ENCODE peak calls at places on chromosome 22, in eight cellular contexts. One of them, this sample, is unnamed.

GRCh38 chr22:28442264-28442950 is 237.2 kb downstream of the TTC28 start:
- DNase-seq in hepatic stellate cell: peak
- DNase-seq in NB4: peak
- DNase-seq in AG08395: peak
- DNase-seq in GM23248: peak
- DNase-seq in stimulated activated CD8-positive, alpha-beta memory T cell treated with anti-CD3 and anti-CD28 coated beads, Interleukin-15, amount 100 ng/mL, for 24 hours: peak
- DNase-seq in effector memory CD8-positive, alpha-beta T cell: peak
- DNase-seq in AG20443: peak
- DNase-seq in this sample: peak

GRCh38 chr22:30252411-30253204 is 6.0 kb upstream of the LIF start:
- DNase-seq in hepatic stellate cell: no peak
- DNase-seq in NB4: peak
- DNase-seq in AG08395: no peak
- DNase-seq in GM23248: no peak
- DNase-seq in stimulated activated CD8-positive, alpha-beta memory T cell treated with anti-CD3 and anti-CD28 coated beads, Interleukin-15, amount 100 ng/mL, for 24 hours: no peak
- DNase-seq in effector memory CD8-positive, alpha-beta T cell: no peak
- DNase-seq in AG20443: no peak
- DNase-seq in this sample: no peak

GRCh38 chr22:35341090-35341874 is 39.6 kb upstream of the HMOX1 start:
- DNase-seq in hepatic stellate cell: no peak
- DNase-seq in NB4: no peak
- DNase-seq in AG08395: no peak
- DNase-seq in GM23248: no peak
- DNase-seq in stimulated activated CD8-positive, alpha-beta memory T cell treated with anti-CD3 and anti-CD28 coated beads, Interleukin-15, amount 100 ng/mL, for 24 hours: no peak
- DNase-seq in effector memory CD8-positive, alpha-beta T cell: no peak
- DNase-seq in AG20443: no peak
- DNase-seq in this sample: no peak

GRCh38 chr22:39153220-39153860 is 860 bp upstream of the CBX7 start:
- DNase-seq in hepatic stellate cell: no peak
- DNase-seq in NB4: no peak
- DNase-seq in AG08395: no peak
- DNase-seq in GM23248: peak
- DNase-seq in stimulated activated CD8-positive, alpha-beta memory T cell treated with anti-CD3 and anti-CD28 coated beads, Interleukin-15, amount 100 ng/mL, for 24 hours: no peak
- DNase-seq in effector memory CD8-positive, alpha-beta T cell: no peak
- DNase-seq in AG20443: no peak
- DNase-seq in this sample: no peak

GRCh38 chr22:42388130-42388797 is 43.9 kb downstream of the NFAM1 start:
- DNase-seq in hepatic stellate cell: no peak
- DNase-seq in NB4: no peak
- DNase-seq in AG08395: no peak
- DNase-seq in GM23248: peak
- DNase-seq in stimulated activated CD8-positive, alpha-beta memory T cell treated with anti-CD3 and anti-CD28 coated beads, Interleukin-15, amount 100 ng/mL, for 24 hours: no peak
- DNase-seq in effector memory CD8-positive, alpha-beta T cell: no peak
- DNase-seq in AG20443: no peak
- DNase-seq in this sample: no peak

GRCh38 chr22:45896961-45897538 is 79.9 kb downstream of the WNT7B start:
- DNase-seq in hepatic stellate cell: no peak
- DNase-seq in NB4: no peak
- DNase-seq in AG08395: no peak
- DNase-seq in GM23248: no peak
- DNase-seq in stimulated activated CD8-positive, alpha-beta memory T cell treated with anti-CD3 and anti-CD28 coated beads, Interleukin-15, amount 100 ng/mL, for 24 hours: no peak
- DNase-seq in effector memory CD8-positive, alpha-beta T cell: no peak
- DNase-seq in AG20443: no peak
- DNase-seq in this sample: no peak

GRCh38 chr22:50220603-50221409 is 20.0 kb downstream of the SELENOO start:
- DNase-seq in hepatic stellate cell: no peak
- DNase-seq in NB4: no peak
- DNase-seq in AG08395: no peak
- DNase-seq in GM23248: no peak
- DNase-seq in stimulated activated CD8-positive, alpha-beta memory T cell treated with anti-CD3 and anti-CD28 coated beads, Interleukin-15, amount 100 ng/mL, for 24 hours: no peak
- DNase-seq in effector memory CD8-positive, alpha-beta T cell: no peak
- DNase-seq in AG20443: no peak
- DNase-seq in this sample: no peak

GRCh38 chr22:19720150-19720827 is 3.0 kb upstream of the GP1BB start:
- DNase-seq in hepatic stellate cell: no peak
- DNase-seq in NB4: no peak
- DNase-seq in AG08395: no peak
- DNase-seq in GM23248: no peak
- DNase-seq in stimulated activated CD8-positive, alpha-beta memory T cell treated with anti-CD3 and anti-CD28 coated beads, Interleukin-15, amount 100 ng/mL, for 24 hours: no peak
- DNase-seq in effector memory CD8-positive, alpha-beta T cell: no peak
- DNase-seq in AG20443: no peak
- DNase-seq in this sample: no peak

GRCh38 chr22:32255217-32255616 is at the start of gene SLC5A4:
- DNase-seq in hepatic stellate cell: no peak
- DNase-seq in NB4: no peak
- DNase-seq in AG08395: no peak
- DNase-seq in GM23248: no peak
- DNase-seq in stimulated activated CD8-positive, alpha-beta memory T cell treated with anti-CD3 and anti-CD28 coated beads, Interleukin-15, amount 100 ng/mL, for 24 hours: no peak
- DNase-seq in effector memory CD8-positive, alpha-beta T cell: no peak
- DNase-seq in AG20443: no peak
- DNase-seq in this sample: no peak

GRCh38 chr22:46537221-46537945 is at the start of gene CELSR1:
- DNase-seq in hepatic stellate cell: no peak
- DNase-seq in NB4: peak
- DNase-seq in AG08395: no peak
- DNase-seq in GM23248: peak
- DNase-seq in stimulated activated CD8-positive, alpha-beta memory T cell treated with anti-CD3 and anti-CD28 coated beads, Interleukin-15, amount 100 ng/mL, for 24 hours: no peak
- DNase-seq in effector memory CD8-positive, alpha-beta T cell: no peak
- DNase-seq in AG20443: peak
- DNase-seq in this sample: no peak

GRCh38 chr22:24426859-24427499 is 420 bp upstream of the ADORA2A start:
- DNase-seq in hepatic stellate cell: no peak
- DNase-seq in NB4: no peak
- DNase-seq in AG08395: no peak
- DNase-seq in GM23248: no peak
- DNase-seq in stimulated activated CD8-positive, alpha-beta memory T cell treated with anti-CD3 and anti-CD28 coated beads, Interleukin-15, amount 100 ng/mL, for 24 hours: no peak
- DNase-seq in effector memory CD8-positive, alpha-beta T cell: no peak
- DNase-seq in AG20443: no peak
- DNase-seq in this sample: no peak

GRCh38 chr22:26428515-26429457 is at the start of gene ASPHD2:
- DNase-seq in hepatic stellate cell: peak
- DNase-seq in NB4: peak
- DNase-seq in AG08395: peak
- DNase-seq in GM23248: peak
- DNase-seq in stimulated activated CD8-positive, alpha-beta memory T cell treated with anti-CD3 and anti-CD28 coated beads, Interleukin-15, amount 100 ng/mL, for 24 hours: peak
- DNase-seq in effector memory CD8-positive, alpha-beta T cell: peak
- DNase-seq in AG20443: peak
- DNase-seq in this sample: peak

GRCh38 chr22:27682438-27682837 is 119.1 kb downstream of the MN1 start:
- DNase-seq in hepatic stellate cell: no peak
- DNase-seq in NB4: peak
- DNase-seq in AG08395: no peak
- DNase-seq in GM23248: peak
- DNase-seq in stimulated activated CD8-positive, alpha-beta memory T cell treated with anti-CD3 and anti-CD28 coated beads, Interleukin-15, amount 100 ng/mL, for 24 hours: no peak
- DNase-seq in effector memory CD8-positive, alpha-beta T cell: no peak
- DNase-seq in AG20443: no peak
- DNase-seq in this sample: no peak

GRCh38 chr22:32619614-32620426 is 145.2 kb downstream of the FBXO7 start:
- DNase-seq in hepatic stellate cell: peak
- DNase-seq in NB4: no peak
- DNase-seq in AG08395: peak
- DNase-seq in GM23248: peak
- DNase-seq in stimulated activated CD8-positive, alpha-beta memory T cell treated with anti-CD3 and anti-CD28 coated beads, Interleukin-15, amount 100 ng/mL, for 24 hours: no peak
- DNase-seq in effector memory CD8-positive, alpha-beta T cell: no peak
- DNase-seq in AG20443: peak
- DNase-seq in this sample: peak

GRCh38 chr22:39290724-39291161 is 28.7 kb downstream of the RPL3 start:
- DNase-seq in hepatic stellate cell: no peak
- DNase-seq in NB4: no peak
- DNase-seq in AG08395: no peak
- DNase-seq in GM23248: peak
- DNase-seq in stimulated activated CD8-positive, alpha-beta memory T cell treated with anti-CD3 and anti-CD28 coated beads, Interleukin-15, amount 100 ng/mL, for 24 hours: no peak
- DNase-seq in effector memory CD8-positive, alpha-beta T cell: no peak
- DNase-seq in AG20443: peak
- DNase-seq in this sample: no peak

GRCh38 chr22:30830907-30831306 is 136.2 kb downstream of the OSBP2 start:
- DNase-seq in hepatic stellate cell: peak
- DNase-seq in NB4: no peak
- DNase-seq in AG08395: peak
- DNase-seq in GM23248: peak
- DNase-seq in stimulated activated CD8-positive, alpha-beta memory T cell treated with anti-CD3 and anti-CD28 coated beads, Interleukin-15, amount 100 ng/mL, for 24 hours: no peak
- DNase-seq in effector memory CD8-positive, alpha-beta T cell: no peak
- DNase-seq in AG20443: peak
- DNase-seq in this sample: peak

GRCh38 chr22:36612458-36612857 is 83.5 kb upstream of the EIF3D start:
- DNase-seq in hepatic stellate cell: peak
- DNase-seq in NB4: no peak
- DNase-seq in AG08395: peak
- DNase-seq in GM23248: peak
- DNase-seq in stimulated activated CD8-positive, alpha-beta memory T cell treated with anti-CD3 and anti-CD28 coated beads, Interleukin-15, amount 100 ng/mL, for 24 hours: no peak
- DNase-seq in effector memory CD8-positive, alpha-beta T cell: no peak
- DNase-seq in AG20443: peak
- DNase-seq in this sample: peak

GRCh38 chr22:25219948-25220442 is 556 bp downstream of the CRYBB2 start:
- DNase-seq in hepatic stellate cell: no peak
- DNase-seq in NB4: no peak
- DNase-seq in AG08395: no peak
- DNase-seq in GM23248: no peak
- DNase-seq in stimulated activated CD8-positive, alpha-beta memory T cell treated with anti-CD3 and anti-CD28 coated beads, Interleukin-15, amount 100 ng/mL, for 24 hours: no peak
- DNase-seq in effector memory CD8-positive, alpha-beta T cell: no peak
- DNase-seq in AG20443: no peak
- DNase-seq in this sample: no peak

GRCh38 chr22:20429254-20430100 is 8.1 kb downstream of the SCARF2 start:
- DNase-seq in hepatic stellate cell: no peak
- DNase-seq in NB4: peak
- DNase-seq in AG08395: peak
- DNase-seq in GM23248: no peak
- DNase-seq in stimulated activated CD8-positive, alpha-beta memory T cell treated with anti-CD3 and anti-CD28 coated beads, Interleukin-15, amount 100 ng/mL, for 24 hours: peak
- DNase-seq in effector memory CD8-positive, alpha-beta T cell: peak
- DNase-seq in AG20443: peak
- DNase-seq in this sample: no peak

This sample was measured in AG10803.